ENCODE peak calls at places on chromosomes 11 and 22, in nine cellular contexts. One of them, this sample, is unnamed.

GRCh38 chr11:8934735-8935478 is 2.2 kb upstream of the C11orf16 start:
- DNase-seq in CD8-positive, alpha-beta memory T cell: no peak
- DNase-seq in A549: no peak
- DNase-seq in naive thymus-derived CD4-positive, alpha-beta T cell: no peak
- DNase-seq in NB4: no peak
- DNase-seq in AG04449: peak
- DNase-seq in AG10803: peak
- DNase-seq in transverse colon: no peak
- DNase-seq in small intestine: no peak
- DNase-seq in this sample: no peak

GRCh38 chr22:23514317-23515038 is 65.6 kb downstream of the IGLL1 start:
- DNase-seq in CD8-positive, alpha-beta memory T cell: no peak
- DNase-seq in A549: no peak
- DNase-seq in naive thymus-derived CD4-positive, alpha-beta T cell: no peak
- DNase-seq in NB4: no peak
- DNase-seq in AG04449: no peak
- DNase-seq in AG10803: no peak
- DNase-seq in transverse colon: no peak
- DNase-seq in small intestine: no peak
- DNase-seq in this sample: no peak

GRCh38 chr11:10019906-10020682 is 273.9 kb downstream of the SBF2 start:
- DNase-seq in CD8-positive, alpha-beta memory T cell: no peak
- DNase-seq in A549: no peak
- DNase-seq in naive thymus-derived CD4-positive, alpha-beta T cell: no peak
- DNase-seq in NB4: no peak
- DNase-seq in AG04449: no peak
- DNase-seq in AG10803: no peak
- DNase-seq in transverse colon: peak
- DNase-seq in small intestine: peak
- DNase-seq in this sample: peak

GRCh38 chr11:122104381-122104780 is 11.6 kb downstream of the BLID start:
- DNase-seq in CD8-positive, alpha-beta memory T cell: no peak
- DNase-seq in A549: no peak
- DNase-seq in naive thymus-derived CD4-positive, alpha-beta T cell: no peak
- DNase-seq in NB4: no peak
- DNase-seq in AG04449: no peak
- DNase-seq in AG10803: no peak
- DNase-seq in transverse colon: no peak
- DNase-seq in small intestine: no peak
- DNase-seq in this sample: no peak

GRCh38 chr11:103222801-103223200 is 113.6 kb downstream of the DYNC2H1 start:
- DNase-seq in CD8-positive, alpha-beta memory T cell: no peak
- DNase-seq in A549: no peak
- DNase-seq in naive thymus-derived CD4-positive, alpha-beta T cell: no peak
- DNase-seq in NB4: no peak
- DNase-seq in AG04449: no peak
- DNase-seq in AG10803: no peak
- DNase-seq in transverse colon: no peak
- DNase-seq in small intestine: no peak
- DNase-seq in this sample: no peak

GRCh38 chr11:3736816-3737215 is 60.5 kb downstream of the NUP98 start:
- DNase-seq in CD8-positive, alpha-beta memory T cell: no peak
- DNase-seq in A549: no peak
- DNase-seq in naive thymus-derived CD4-positive, alpha-beta T cell: no peak
- DNase-seq in NB4: no peak
- DNase-seq in AG04449: no peak
- DNase-seq in AG10803: peak
- DNase-seq in transverse colon: no peak
- DNase-seq in small intestine: no peak
- DNase-seq in this sample: no peak

GRCh38 chr11:111557425-111558111 is 17.0 kb downstream of the LAYN start:
- DNase-seq in CD8-positive, alpha-beta memory T cell: no peak
- DNase-seq in A549: no peak
- DNase-seq in naive thymus-derived CD4-positive, alpha-beta T cell: no peak
- DNase-seq in NB4: no peak
- DNase-seq in AG04449: peak
- DNase-seq in AG10803: peak
- DNase-seq in transverse colon: no peak
- DNase-seq in small intestine: no peak
- DNase-seq in this sample: no peak

GRCh38 chr11:21988477-21988876 is 204.4 kb upstream of the ANO5 start:
- DNase-seq in CD8-positive, alpha-beta memory T cell: no peak
- DNase-seq in A549: no peak
- DNase-seq in naive thymus-derived CD4-positive, alpha-beta T cell: no peak
- DNase-seq in NB4: peak
- DNase-seq in AG04449: no peak
- DNase-seq in AG10803: no peak
- DNase-seq in transverse colon: no peak
- DNase-seq in small intestine: no peak
- DNase-seq in this sample: no peak

GRCh38 chr22:20815477-20816050 is 41.7 kb downstream of the SERPIND1 start:
- DNase-seq in CD8-positive, alpha-beta memory T cell: no peak
- DNase-seq in A549: no peak
- DNase-seq in naive thymus-derived CD4-positive, alpha-beta T cell: no peak
- DNase-seq in NB4: no peak
- DNase-seq in AG04449: no peak
- DNase-seq in AG10803: no peak
- DNase-seq in transverse colon: no peak
- DNase-seq in small intestine: no peak
- DNase-seq in this sample: no peak

GRCh38 chr11:77068461-77069335 is 1.9 kb downstream of the CAPN5 start:
- DNase-seq in CD8-positive, alpha-beta memory T cell: no peak
- DNase-seq in A549: no peak
- DNase-seq in naive thymus-derived CD4-positive, alpha-beta T cell: no peak
- DNase-seq in NB4: no peak
- DNase-seq in AG04449: no peak
- DNase-seq in AG10803: no peak
- DNase-seq in transverse colon: peak
- DNase-seq in small intestine: no peak
- DNase-seq in this sample: no peak

GRCh38 chr11:68903631-68904457 is at the start of the genes IGHMBP2 and MRPL21:
- DNase-seq in CD8-positive, alpha-beta memory T cell: peak
- DNase-seq in A549: peak
- DNase-seq in naive thymus-derived CD4-positive, alpha-beta T cell: peak
- DNase-seq in NB4: peak
- DNase-seq in AG04449: no peak
- DNase-seq in AG10803: peak
- DNase-seq in transverse colon: peak
- DNase-seq in small intestine: peak
- DNase-seq in this sample: peak

GRCh38 chr22:26712158-26712557 is 54.8 kb downstream of the MIAT start:
- DNase-seq in CD8-positive, alpha-beta memory T cell: no peak
- DNase-seq in A549: no peak
- DNase-seq in naive thymus-derived CD4-positive, alpha-beta T cell: no peak
- DNase-seq in NB4: no peak
- DNase-seq in AG04449: no peak
- DNase-seq in AG10803: no peak
- DNase-seq in transverse colon: no peak
- DNase-seq in small intestine: no peak
- DNase-seq in this sample: no peak

GRCh38 chr11:57476223-57476882 is 16.0 kb downstream of the RTN4RL2 start:
- DNase-seq in CD8-positive, alpha-beta memory T cell: peak
- DNase-seq in A549: no peak
- DNase-seq in naive thymus-derived CD4-positive, alpha-beta T cell: no peak
- DNase-seq in NB4: no peak
- DNase-seq in AG04449: no peak
- DNase-seq in AG10803: no peak
- DNase-seq in transverse colon: peak
- DNase-seq in small intestine: no peak
- DNase-seq in this sample: no peak

GRCh38 chr11:6475936-6476335 is 2.2 kb upstream of the TRIM3 start:
- DNase-seq in CD8-positive, alpha-beta memory T cell: no peak
- DNase-seq in A549: no peak
- DNase-seq in naive thymus-derived CD4-positive, alpha-beta T cell: no peak
- DNase-seq in NB4: peak
- DNase-seq in AG04449: no peak
- DNase-seq in AG10803: no peak
- DNase-seq in transverse colon: no peak
- DNase-seq in small intestine: peak
- DNase-seq in this sample: no peak

GRCh38 chr11:2530131-2530854 is 85.5 kb downstream of the KCNQ1 start:
- DNase-seq in CD8-positive, alpha-beta memory T cell: no peak
- DNase-seq in A549: no peak
- DNase-seq in naive thymus-derived CD4-positive, alpha-beta T cell: no peak
- DNase-seq in NB4: no peak
- DNase-seq in AG04449: no peak
- DNase-seq in AG10803: no peak
- DNase-seq in transverse colon: peak
- DNase-seq in small intestine: no peak
- DNase-seq in this sample: no peak

GRCh38 chr11:124402326-124402922 is 3.6 kb upstream of the OR8B3 start:
- DNase-seq in CD8-positive, alpha-beta memory T cell: peak
- DNase-seq in A549: peak
- DNase-seq in naive thymus-derived CD4-positive, alpha-beta T cell: peak
- DNase-seq in NB4: peak
- DNase-seq in AG04449: peak
- DNase-seq in AG10803: peak
- DNase-seq in transverse colon: peak
- DNase-seq in small intestine: peak
- DNase-seq in this sample: peak

GRCh38 chr22:42721045-42721434 is 370 bp upstream of the A4GALT start:
- DNase-seq in CD8-positive, alpha-beta memory T cell: no peak
- DNase-seq in A549: no peak
- DNase-seq in naive thymus-derived CD4-positive, alpha-beta T cell: no peak
- DNase-seq in NB4: no peak
- DNase-seq in AG04449: no peak
- DNase-seq in AG10803: peak
- DNase-seq in transverse colon: no peak
- DNase-seq in small intestine: no peak
- DNase-seq in this sample: no peak
- H3K4me3 ChIP-seq in CD8-positive, alpha-beta memory T cell: no peak
- H3K4me3 ChIP-seq in A549: peak
- H3K4me3 ChIP-seq in naive thymus-derived CD4-positive, alpha-beta T cell: no peak
- H3K4me3 ChIP-seq in NB4: no peak
- H3K4me3 ChIP-seq in AG04449: peak
- H3K4me3 ChIP-seq in AG10803: peak
- H3K4me3 ChIP-seq in transverse colon: peak
- H3K4me3 ChIP-seq in small intestine: peak
- H3K4me3 ChIP-seq in this sample: no peak

DNA sequence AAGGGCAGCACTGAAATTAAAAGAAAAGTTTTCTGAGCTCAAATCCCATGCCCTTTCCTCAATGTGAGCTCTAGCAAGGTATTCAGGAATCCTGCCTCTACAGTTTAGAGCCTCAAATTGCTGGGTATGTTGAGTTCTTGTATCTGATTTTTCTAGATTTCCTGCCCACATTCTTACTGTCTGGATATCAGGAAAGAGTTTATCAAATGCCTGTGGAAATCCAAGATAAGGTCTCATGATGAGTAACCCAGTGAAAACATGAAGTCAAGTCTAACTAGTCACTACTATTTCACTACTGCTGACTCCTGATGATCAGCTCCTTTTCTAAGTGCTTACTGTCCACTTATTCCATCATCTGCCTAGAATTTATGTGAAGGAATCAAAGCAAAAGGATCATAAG is 29.8 kb downstream of the LIMK2 start:
- DNase-seq in CD8-positive, alpha-beta memory T cell: no peak
- DNase-seq in A549: no peak
- DNase-seq in naive thymus-derived CD4-positive, alpha-beta T cell: no peak
- DNase-seq in NB4: no peak
- DNase-seq in AG04449: peak
- DNase-seq in AG10803: peak
- DNase-seq in transverse colon: no peak
- DNase-seq in small intestine: peak
- DNase-seq in this sample: no peak
- H3K4me3 ChIP-seq in CD8-positive, alpha-beta memory T cell: no peak
- H3K4me3 ChIP-seq in A549: no peak
- H3K4me3 ChIP-seq in naive thymus-derived CD4-positive, alpha-beta T cell: no peak
- H3K4me3 ChIP-seq in NB4: no peak
- H3K4me3 ChIP-seq in AG04449: no peak
- H3K4me3 ChIP-seq in AG10803: no peak
- H3K4me3 ChIP-seq in transverse colon: no peak
- H3K4me3 ChIP-seq in small intestine: no peak
- H3K4me3 ChIP-seq in this sample: no peak

DNA sequence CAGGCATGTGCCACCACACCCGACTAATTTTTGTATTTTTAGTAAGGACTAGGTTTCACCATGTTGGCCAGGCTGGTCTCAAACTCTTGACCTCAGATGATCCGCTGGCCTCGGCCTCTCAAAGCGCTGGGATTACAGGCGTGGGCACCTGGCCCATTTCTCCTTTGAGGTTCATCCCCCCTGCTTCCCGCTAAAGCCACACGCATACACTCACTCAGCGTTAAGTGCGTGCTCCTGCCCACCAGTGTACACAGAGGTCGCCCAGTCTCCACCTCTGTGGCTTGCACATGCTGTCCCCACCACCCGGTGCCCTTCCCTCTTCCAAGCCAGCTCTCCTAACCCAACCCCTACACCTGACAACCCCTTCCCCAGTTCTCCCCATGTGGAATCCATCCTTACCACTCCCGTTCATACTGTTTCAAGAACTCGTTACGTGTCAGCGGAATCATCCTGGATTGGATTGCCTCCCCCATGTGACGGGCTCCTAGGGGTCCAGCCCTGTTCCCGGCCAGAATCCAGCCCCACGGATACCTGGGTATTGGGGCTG is 15.7 kb upstream of the CYTH4 start:
- DNase-seq in CD8-positive, alpha-beta memory T cell: no peak
- DNase-seq in A549: no peak
- DNase-seq in naive thymus-derived CD4-positive, alpha-beta T cell: no peak
- DNase-seq in NB4: no peak
- DNase-seq in AG04449: no peak
- DNase-seq in AG10803: no peak
- DNase-seq in transverse colon: no peak
- DNase-seq in small intestine: no peak
- DNase-seq in this sample: no peak
- H3K4me3 ChIP-seq in CD8-positive, alpha-beta memory T cell: peak
- H3K4me3 ChIP-seq in A549: no peak
- H3K4me3 ChIP-seq in naive thymus-derived CD4-positive, alpha-beta T cell: peak
- H3K4me3 ChIP-seq in NB4: no peak
- H3K4me3 ChIP-seq in AG04449: peak
- H3K4me3 ChIP-seq in AG10803: peak
- H3K4me3 ChIP-seq in transverse colon: peak
- H3K4me3 ChIP-seq in small intestine: no peak
- H3K4me3 ChIP-seq in this sample: no peak

GRCh38 chr22:39463931-39464390 is 7.1 kb downstream of the MGAT3 start:
- DNase-seq in CD8-positive, alpha-beta memory T cell: no peak
- DNase-seq in A549: no peak
- DNase-seq in naive thymus-derived CD4-positive, alpha-beta T cell: no peak
- DNase-seq in NB4: no peak
- DNase-seq in AG04449: no peak
- DNase-seq in AG10803: peak
- DNase-seq in transverse colon: no peak
- DNase-seq in small intestine: no peak
- DNase-seq in this sample: no peak

GRCh38 chr22:39469326-39469680 is 12.5 kb downstream of the MGAT3 start:
- DNase-seq in CD8-positive, alpha-beta memory T cell: no peak
- DNase-seq in A549: no peak
- DNase-seq in naive thymus-derived CD4-positive, alpha-beta T cell: no peak
- DNase-seq in NB4: no peak
- DNase-seq in AG04449: no peak
- DNase-seq in AG10803: no peak
- DNase-seq in transverse colon: no peak
- DNase-seq in small intestine: no peak
- DNase-seq in this sample: no peak

GRCh38 chr22:39468487-39469325 is 11.9 kb downstream of the MGAT3 start:
- DNase-seq in CD8-positive, alpha-beta memory T cell: no peak
- DNase-seq in A549: no peak
- DNase-seq in naive thymus-derived CD4-positive, alpha-beta T cell: no peak
- DNase-seq in NB4: no peak
- DNase-seq in AG04449: no peak
- DNase-seq in AG10803: no peak
- DNase-seq in transverse colon: no peak
- DNase-seq in small intestine: peak
- DNase-seq in this sample: no peak

GRCh38 chr22:39467390-39467901 is 10.6 kb downstream of the MGAT3 start:
- DNase-seq in CD8-positive, alpha-beta memory T cell: no peak
- DNase-seq in A549: no peak
- DNase-seq in naive thymus-derived CD4-positive, alpha-beta T cell: no peak
- DNase-seq in NB4: no peak
- DNase-seq in AG04449: no peak
- DNase-seq in AG10803: no peak
- DNase-seq in transverse colon: no peak
- DNase-seq in small intestine: peak
- DNase-seq in this sample: no peak

GRCh38 chr22:39466228-39467006 is 9.6 kb downstream of the MGAT3 start:
- DNase-seq in CD8-positive, alpha-beta memory T cell: no peak
- DNase-seq in A549: no peak
- DNase-seq in naive thymus-derived CD4-positive, alpha-beta T cell: no peak
- DNase-seq in NB4: no peak
- DNase-seq in AG04449: no peak
- DNase-seq in AG10803: no peak
- DNase-seq in transverse colon: no peak
- DNase-seq in small intestine: peak
- DNase-seq in this sample: no peak
- H3K4me3 ChIP-seq in CD8-positive, alpha-beta memory T cell: no peak
- H3K4me3 ChIP-seq in A549: no peak
- H3K4me3 ChIP-seq in naive thymus-derived CD4-positive, alpha-beta T cell: no peak
- H3K4me3 ChIP-seq in NB4: no peak
- H3K4me3 ChIP-seq in AG04449: no peak
- H3K4me3 ChIP-seq in AG10803: no peak
- H3K4me3 ChIP-seq in transverse colon: no peak
- H3K4me3 ChIP-seq in small intestine: no peak
- H3K4me3 ChIP-seq in this sample: no peak